ENCODE peak calls at places on chromosomes 12 and 14, in five cellular contexts. One of them, this sample, is unnamed.

GRCh38 chr14:34219661-34220060 is 242.4 kb downstream of the SPTSSA start:
- DNase-seq in hypothalamus: no peak
- DNase-seq in AG09309: no peak
- DNase-seq in retina: no peak
- DNase-seq in astrocyte of the spinal cord: no peak
- DNase-seq in this sample: no peak

GRCh38 chr14:100606687-100607610 is 19.7 kb upstream of the BEGAIN start:
- DNase-seq in hypothalamus: no peak
- DNase-seq in AG09309: no peak
- DNase-seq in retina: no peak
- DNase-seq in astrocyte of the spinal cord: no peak
- DNase-seq in this sample: no peak

GRCh38 chr14:61620130-61620946 is 75.0 kb upstream of the HIF1A start:
- DNase-seq in hypothalamus: no peak
- DNase-seq in AG09309: peak; percentile 98
- DNase-seq in retina: no peak
- DNase-seq in astrocyte of the spinal cord: peak; percentile 93
- DNase-seq in this sample: peak; percentile 59

GRCh38 chr12:52148541-52149181 is 43.2 kb downstream of the KRT80 start:
- DNase-seq in hypothalamus: no peak
- DNase-seq in AG09309: no peak
- DNase-seq in retina: no peak
- DNase-seq in astrocyte of the spinal cord: no peak
- DNase-seq in this sample: no peak

GRCh38 chr12:24560192-24560591 is 388.7 kb downstream of the BCAT1 start:
- DNase-seq in hypothalamus: no peak
- DNase-seq in AG09309: no peak
- DNase-seq in retina: no peak
- DNase-seq in astrocyte of the spinal cord: peak; percentile 18
- DNase-seq in this sample: no peak

GRCh38 chr12:78403681-78404080 is 460.9 kb upstream of the SYT1 start:
- DNase-seq in hypothalamus: no peak
- DNase-seq in AG09309: peak; percentile 33
- DNase-seq in retina: no peak
- DNase-seq in astrocyte of the spinal cord: peak; percentile 77
- DNase-seq in this sample: no peak

GRCh38 chr14:50666772-50667490 is 1.2 kb downstream of the SAV1 start:
- DNase-seq in hypothalamus: no peak
- DNase-seq in AG09309: no peak
- DNase-seq in retina: peak; percentile 51
- DNase-seq in astrocyte of the spinal cord: peak; percentile 67
- DNase-seq in this sample: no peak

GRCh38 chr12:132014092-132014914 is 64.6 kb downstream of the EP400 start:
- DNase-seq in hypothalamus: no peak
- DNase-seq in AG09309: no peak
- DNase-seq in retina: no peak
- DNase-seq in astrocyte of the spinal cord: peak; percentile 10
- DNase-seq in this sample: no peak

GRCh38 chr12:100672075-100672592 is 98.7 kb downstream of the GAS2L3 start:
- DNase-seq in hypothalamus: no peak
- DNase-seq in AG09309: no peak
- DNase-seq in retina: no peak
- DNase-seq in astrocyte of the spinal cord: no peak
- DNase-seq in this sample: no peak

GRCh38 chr14:91009501-91010152 is 50.8 kb downstream of the RPS6KA5 start:
- DNase-seq in hypothalamus: no peak
- DNase-seq in AG09309: no peak
- DNase-seq in retina: no peak
- DNase-seq in astrocyte of the spinal cord: no peak
- DNase-seq in this sample: no peak

GRCh38 chr12:94112116-94112515 is 36.3 kb upstream of the PLXNC1 start:
- DNase-seq in hypothalamus: no peak
- DNase-seq in AG09309: no peak
- DNase-seq in retina: no peak
- DNase-seq in astrocyte of the spinal cord: no peak
- DNase-seq in this sample: no peak

GRCh38 chr12:101792046-101792931 is 38.5 kb downstream of the GNPTAB start:
- DNase-seq in hypothalamus: no peak
- DNase-seq in AG09309: no peak
- DNase-seq in retina: no peak
- DNase-seq in astrocyte of the spinal cord: no peak
- DNase-seq in this sample: no peak

GRCh38 chr14:88228519-88229236 is 94.4 kb downstream of the KCNK10 start:
- DNase-seq in hypothalamus: no peak
- DNase-seq in AG09309: no peak
- DNase-seq in retina: no peak
- DNase-seq in astrocyte of the spinal cord: no peak
- DNase-seq in this sample: no peak

GRCh38 chr12:41512531-41512930 is 324.4 kb downstream of the PDZRN4 start:
- DNase-seq in hypothalamus: no peak
- DNase-seq in AG09309: no peak
- DNase-seq in retina: no peak
- DNase-seq in astrocyte of the spinal cord: no peak
- DNase-seq in this sample: no peak

GRCh38 chr12:127559349-127560040 is 707.5 kb upstream of the TMEM132C start:
- DNase-seq in hypothalamus: no peak
- DNase-seq in AG09309: peak; percentile 98
- DNase-seq in retina: no peak
- DNase-seq in astrocyte of the spinal cord: peak; percentile 97
- DNase-seq in this sample: peak; percentile 96

GRCh38 chr12:51269174-51270066 is 795 bp downstream of the SMAGP start:
- DNase-seq in hypothalamus: no peak
- DNase-seq in AG09309: no peak
- DNase-seq in retina: peak; percentile 46
- DNase-seq in astrocyte of the spinal cord: peak; percentile 39
- DNase-seq in this sample: no peak

This sample was measured in HFF-Myc.